ENCODE peak calls at places on chromosomes 7 and 10, in five cellular contexts. I, O, K, A and E are unnamed samples.

GRCh38 chr7:121081327-121081936 is 92.9 kb downstream of the CPED1 start:
- DNase-seq in I (peak; percentile 34), O (peak; percentile 85), K (peak; percentile 5), A (peak; percentile 36), E (peak; percentile 45)

GRCh38 chr10:68543004-68543918 is 15.9 kb upstream of the SLC25A16 start:
- DNase-seq in I (peak; percentile 36), O (peak; percentile 50), K (no peak), A (peak; percentile 71), E (no peak)

GRCh38 chr10:103854687-103855423 is 521 bp downstream of the SH3PXD2A start:
- DNase-seq in I (no peak), O (no peak), K (no peak), A (no peak), E (peak; percentile 65)

GRCh38 chr10:12322583-12323131 is 26.7 kb upstream of the CAMK1D start:
- DNase-seq in I (no peak), O (no peak), K (no peak), A (peak; percentile 13), E (no peak)

GRCh38 chr7:32241636-32242035 is 171.4 kb upstream of the PDE1C start:
- DNase-seq in I (no peak), O (no peak), K (no peak), A (no peak), E (no peak)

GRCh38 chr10:6046458-6047325 is 15.5 kb downstream of the IL2RA start:
- DNase-seq in I (no peak), O (no peak), K (no peak), A (no peak), E (no peak)

GRCh38 chr10:18616337-18616736 is 35.0 kb downstream of the NSUN6 start:
- DNase-seq in I (peak; percentile 45), O (no peak), K (no peak), A (no peak), E (no peak)

GRCh38 chr7:108001759-108002725 is 919 bp downstream of the LAMB1 start:
- DNase-seq in I (no peak), O (no peak), K (no peak), A (no peak), E (peak; percentile 95)

GRCh38 chr10:26776258-26776657 is 78.8 kb downstream of the PDSS1 start:
- DNase-seq in I (no peak), O (no peak), K (no peak), A (no peak), E (no peak)

GRCh38 chr7:105454058-105454739 is 65.5 kb upstream of the SRPK2 start:
- DNase-seq in I (no peak), O (no peak), K (no peak), A (no peak), E (no peak)

GRCh38 chr7:114715907-114716306 is 206.0 kb upstream of the MDFIC start:
- DNase-seq in I (no peak), O (no peak), K (no peak), A (no peak), E (no peak)

GRCh38 chr7:79504607-79505389 is 51.3 kb upstream of the MAGI2 start:
- DNase-seq in I (peak; percentile 22), O (no peak), K (no peak), A (peak; percentile 9), E (no peak)

GRCh38 chr7:133837248-133837647 is 289.9 kb upstream of the LRGUK start:
- DNase-seq in I (no peak), O (no peak), K (no peak), A (no peak), E (peak; percentile 57)

GRCh38 chr10:31896972-31897384 is 31.7 kb downstream of the ARHGAP12 start:
- DNase-seq in I (peak; percentile 75), O (no peak), K (no peak), A (no peak), E (no peak)

DNA sequence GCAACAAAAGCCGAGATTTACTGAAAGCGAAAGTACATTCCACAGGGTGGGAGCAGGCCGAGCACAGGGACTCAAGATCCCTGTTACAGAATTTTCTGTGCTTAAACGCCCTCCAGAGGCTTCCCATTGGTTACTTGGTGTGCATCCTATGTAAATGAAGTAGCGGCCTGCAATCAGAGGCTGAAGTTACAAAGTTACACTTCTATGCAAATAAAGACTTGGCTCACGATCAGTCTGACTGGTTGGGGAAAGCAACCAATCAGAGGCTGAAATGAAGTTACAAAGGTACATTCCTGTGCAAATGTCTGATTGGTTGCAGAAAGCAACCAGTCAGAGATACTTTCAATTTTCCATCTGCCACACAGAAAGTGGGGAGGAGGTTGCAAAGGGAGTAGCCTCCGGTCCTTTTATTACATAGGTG is 4.1 kb downstream of the ACBD7 start:
- DNase-seq in I (peak; percentile 88), O (peak; percentile 59), K (no peak), A (peak; percentile 98), E (no peak)
- TF ChIP-seq CHD2 in I (no peak), O (no peak), K (no peak), A (no peak), E (no peak)

GRCh38 chr10:79386637-79387465 is 39.6 kb downstream of the PPIF start:
- DNase-seq in I (no peak), O (no peak), K (no peak), A (no peak), E (peak; percentile 27)
- TF ChIP-seq CHD2 in I (no peak), O (no peak), K (no peak), A (no peak), E (no peak)

GRCh38 chr10:3064423-3064822 is 2.9 kb upstream of the PFKP start:
- DNase-seq in I (no peak), O (no peak), K (no peak), A (no peak), E (no peak)
- TF ChIP-seq CHD2 in I (no peak), O (no peak), K (no peak), A (no peak), E (no peak)

DNA sequence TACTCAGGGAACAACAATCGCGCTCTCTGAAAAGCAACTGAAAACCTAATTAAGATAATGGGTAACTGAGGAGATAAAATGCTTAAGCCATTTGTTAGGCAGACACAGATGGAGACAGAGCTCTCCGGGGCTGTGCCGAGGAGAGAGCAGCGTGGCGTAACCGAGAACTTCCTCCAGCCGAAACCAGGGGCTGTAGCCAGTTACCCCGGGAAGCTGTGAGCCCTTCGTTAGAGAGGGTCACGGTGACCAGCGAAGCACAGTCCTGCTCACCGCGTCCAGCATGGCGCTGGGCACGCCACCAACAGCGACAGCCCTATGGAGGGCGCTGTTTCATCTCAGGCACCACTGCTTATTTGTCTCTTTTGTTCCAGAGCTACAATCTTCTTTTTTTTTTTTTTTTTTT is 16.1 kb downstream of the PAPOLB start:
- DNase-seq in I (no peak), O (peak; percentile 64), K (no peak), A (no peak), E (peak; percentile 90)
- TF ChIP-seq CHD2 in I (no peak), O (no peak), K (no peak), A (no peak), E (no peak)

GRCh38 chr10:77932016-77932715 is 5.6 kb upstream of the DLG5 start:
- DNase-seq in I (no peak), O (no peak), K (no peak), A (no peak), E (no peak)
- TF ChIP-seq CHD2 in I (no peak), O (no peak), K (no peak), A (no peak), E (no peak)

GRCh38 chr7:140156460-140157080 is 20.2 kb downstream of the KDM7A start:
- DNase-seq in I (no peak), O (no peak), K (no peak), A (no peak), E (no peak)
- TF ChIP-seq CHD2 in I (no peak), O (no peak), K (no peak), A (no peak), E (no peak)

GRCh38 chr7:22300839-22301238 is 56.1 kb downstream of the RAPGEF5 start:
- DNase-seq in I (no peak), O (no peak), K (no peak), A (no peak), E (no peak)

GRCh38 chr7:22305706-22306105 is 51.2 kb downstream of the RAPGEF5 start:
- DNase-seq in I (no peak), O (no peak), K (no peak), A (no peak), E (no peak)

GRCh38 chr7:22301790-22302189 is 55.2 kb downstream of the RAPGEF5 start:
- DNase-seq in I (no peak), O (peak; percentile 66), K (no peak), A (no peak), E (no peak)

GRCh38 chr7:22302193-22302592 is 54.8 kb downstream of the RAPGEF5 start:
- DNase-seq in I (no peak), O (no peak), K (no peak), A (no peak), E (no peak)

DNA sequence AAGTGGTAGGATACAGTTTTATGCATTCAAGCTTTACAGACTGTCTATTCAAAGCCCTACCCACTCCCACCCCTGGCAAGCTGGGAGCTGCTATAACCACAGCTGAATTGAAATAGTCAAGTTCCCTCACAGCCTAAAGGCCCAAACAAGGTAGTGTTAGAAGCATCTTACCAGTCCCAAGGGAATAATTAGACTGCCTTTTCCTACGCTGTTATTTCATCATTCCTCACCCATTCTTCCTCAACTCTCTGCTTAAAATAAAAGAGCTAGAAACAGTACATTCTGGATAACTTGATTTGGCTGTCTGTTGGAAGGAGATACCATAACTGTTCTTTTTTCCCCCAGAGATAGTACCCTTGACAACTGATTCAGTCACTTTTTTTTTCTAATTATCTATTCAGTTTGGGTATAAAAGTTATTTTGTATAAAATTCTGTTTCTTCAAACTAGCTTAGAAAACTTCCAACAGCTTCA is 54.0 kb downstream of the RAPGEF5 start:
- DNase-seq in I (no peak), O (no peak), K (no peak), A (no peak), E (no peak)
- TF ChIP-seq CHD2 in I (no peak), O (no peak), K (no peak), A (no peak), E (no peak)

DNA sequence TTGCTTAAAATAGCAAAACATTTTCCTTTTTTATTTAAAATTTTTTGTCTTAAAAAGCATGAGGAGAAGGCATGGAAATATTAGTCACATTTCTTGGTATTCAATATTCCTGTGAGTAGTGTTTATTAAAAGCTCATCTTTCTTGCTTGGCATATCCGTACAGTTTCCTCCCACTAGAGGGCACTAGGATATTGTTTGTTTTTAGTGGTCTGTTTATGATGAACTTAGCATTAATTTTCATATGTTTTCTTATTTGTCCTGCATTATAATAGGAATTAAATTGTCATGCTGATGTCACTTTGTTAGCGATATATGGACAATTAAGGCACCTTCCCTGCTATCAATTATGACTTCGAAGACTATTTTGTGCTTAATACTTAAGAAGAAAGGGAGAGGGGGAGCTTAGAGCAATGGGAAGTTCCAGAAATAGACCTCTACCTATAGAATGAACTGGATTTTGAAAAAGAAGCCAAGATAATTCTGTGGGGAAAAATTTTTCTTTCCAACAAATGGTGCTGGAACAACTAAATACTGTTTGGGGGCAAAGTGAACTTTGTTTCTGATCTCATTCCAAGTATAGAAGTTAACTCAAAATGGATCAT is 91.0 kb upstream of the STRIP2 start:
- DNase-seq in I (peak; percentile 57), O (peak; percentile 77), K (no peak), A (peak; percentile 19), E (peak; percentile 64)
- TF ChIP-seq CHD2 in I (no peak), O (no peak), K (no peak), A (no peak), E (peak; percentile 43)

DNA sequence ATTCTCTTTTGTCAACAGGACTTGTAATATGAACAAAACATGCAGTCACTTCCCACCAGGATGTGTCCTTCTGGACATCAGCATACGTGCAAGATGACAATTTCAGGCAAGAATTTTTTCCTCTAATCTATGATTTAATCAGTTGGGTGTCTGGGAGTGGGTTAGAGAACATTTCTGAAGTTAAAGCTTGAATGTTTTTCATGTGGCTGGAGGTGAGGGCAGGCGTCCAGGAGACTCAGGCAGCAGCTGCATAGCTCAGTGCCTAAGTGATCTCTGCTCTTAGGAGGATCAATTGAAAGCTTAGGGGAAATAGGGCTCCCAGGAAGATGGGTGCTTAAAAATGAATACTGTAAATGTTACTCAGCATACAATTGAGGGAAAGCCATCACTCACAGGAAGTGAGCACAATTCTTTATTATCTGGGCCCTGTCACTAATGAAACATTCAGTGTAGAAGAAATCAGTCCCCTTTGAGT is 457.6 kb upstream of the KLF6 start:
- DNase-seq in I (no peak), O (no peak), K (no peak), A (no peak), E (no peak)
- TF ChIP-seq CHD2 in I (no peak), O (no peak), K (no peak), A (no peak), E (no peak)